ENCODE peak calls at places on chromosomes 1 and 21, in six cellular contexts. One of them, this sample, is unnamed.

GRCh38 chr1:54069792-54070548 is 16.6 kb downstream of the TCEANC2 start:
- DNase-seq in epithelial cell of esophagus: peak
- DNase-seq in Calu3: no peak
- DNase-seq in left ventricle myocardium inferior: no peak
- DNase-seq in HCT116: peak
- DNase-seq in GM06990: no peak
- DNase-seq in this sample: peak

GRCh38 chr1:82219841-82220240 is 419.1 kb downstream of the ADGRL2 start:
- DNase-seq in epithelial cell of esophagus: no peak
- DNase-seq in Calu3: no peak
- DNase-seq in GM06990: no peak
- DNase-seq in left ventricle myocardium inferior: no peak
- DNase-seq in HCT116: no peak
- DNase-seq in this sample: no peak

GRCh38 chr1:185626344-185626743 is 107.8 kb upstream of the HMCN1 start:
- DNase-seq in Calu3: no peak
- DNase-seq in GM06990: no peak
- DNase-seq in epithelial cell of esophagus: no peak
- DNase-seq in left ventricle myocardium inferior: no peak
- DNase-seq in HCT116: no peak
- DNase-seq in this sample: no peak

GRCh38 chr1:73980324-73981040 is 217.5 kb downstream of the LRRIQ3 start:
- DNase-seq in epithelial cell of esophagus: peak
- DNase-seq in Calu3: peak
- DNase-seq in GM06990: no peak
- DNase-seq in HCT116: no peak
- DNase-seq in left ventricle myocardium inferior: no peak
- DNase-seq in this sample: no peak

GRCh38 chr1:66335859-66336640 is 197.9 kb upstream of the SGIP1 start:
- DNase-seq in left ventricle myocardium inferior: peak
- DNase-seq in HCT116: no peak
- DNase-seq in GM06990: peak
- DNase-seq in epithelial cell of esophagus: peak
- DNase-seq in Calu3: no peak
- DNase-seq in this sample: peak

GRCh38 chr1:193729429-193729828 is 543.0 kb upstream of the B3GALT2 start:
- DNase-seq in epithelial cell of esophagus: peak
- DNase-seq in left ventricle myocardium inferior: no peak
- DNase-seq in HCT116: no peak
- DNase-seq in Calu3: no peak
- DNase-seq in GM06990: no peak
- DNase-seq in this sample: no peak

GRCh38 chr1:218613105-218613504 is 268.0 kb downstream of the TGFB2 start:
- DNase-seq in epithelial cell of esophagus: peak
- DNase-seq in Calu3: no peak
- DNase-seq in left ventricle myocardium inferior: no peak
- DNase-seq in HCT116: no peak
- DNase-seq in GM06990: no peak
- DNase-seq in this sample: no peak

GRCh38 chr1:28871631-28872401 is 42.6 kb upstream of the EPB41 start:
- DNase-seq in HCT116: no peak
- DNase-seq in GM06990: no peak
- DNase-seq in left ventricle myocardium inferior: no peak
- DNase-seq in epithelial cell of esophagus: no peak
- DNase-seq in Calu3: no peak
- DNase-seq in this sample: no peak

GRCh38 chr1:245108909-245109308 is 45.9 kb upstream of the KIF26B start:
- DNase-seq in epithelial cell of esophagus: peak
- DNase-seq in HCT116: no peak
- DNase-seq in GM06990: no peak
- DNase-seq in left ventricle myocardium inferior: no peak
- DNase-seq in Calu3: no peak
- DNase-seq in this sample: no peak

GRCh38 chr1:93735722-93736121 is 54.1 kb upstream of the BCAR3 start:
- DNase-seq in left ventricle myocardium inferior: no peak
- DNase-seq in epithelial cell of esophagus: peak
- DNase-seq in GM06990: no peak
- DNase-seq in Calu3: no peak
- DNase-seq in HCT116: no peak
- DNase-seq in this sample: no peak

GRCh38 chr1:192580351-192580962 is 4.9 kb downstream of the RGS1 start:
- DNase-seq in GM06990: no peak
- DNase-seq in left ventricle myocardium inferior: no peak
- DNase-seq in HCT116: peak
- DNase-seq in epithelial cell of esophagus: peak
- DNase-seq in Calu3: peak
- DNase-seq in this sample: no peak
- TF ChIP-seq CTCF in GM06990: peak
- TF ChIP-seq CTCF in left ventricle myocardium inferior: peak
- TF ChIP-seq CTCF in HCT116: peak
- TF ChIP-seq CTCF in epithelial cell of esophagus: peak
- TF ChIP-seq CTCF in Calu3: no peak
- TF ChIP-seq CTCF in this sample: no peak

DNA sequence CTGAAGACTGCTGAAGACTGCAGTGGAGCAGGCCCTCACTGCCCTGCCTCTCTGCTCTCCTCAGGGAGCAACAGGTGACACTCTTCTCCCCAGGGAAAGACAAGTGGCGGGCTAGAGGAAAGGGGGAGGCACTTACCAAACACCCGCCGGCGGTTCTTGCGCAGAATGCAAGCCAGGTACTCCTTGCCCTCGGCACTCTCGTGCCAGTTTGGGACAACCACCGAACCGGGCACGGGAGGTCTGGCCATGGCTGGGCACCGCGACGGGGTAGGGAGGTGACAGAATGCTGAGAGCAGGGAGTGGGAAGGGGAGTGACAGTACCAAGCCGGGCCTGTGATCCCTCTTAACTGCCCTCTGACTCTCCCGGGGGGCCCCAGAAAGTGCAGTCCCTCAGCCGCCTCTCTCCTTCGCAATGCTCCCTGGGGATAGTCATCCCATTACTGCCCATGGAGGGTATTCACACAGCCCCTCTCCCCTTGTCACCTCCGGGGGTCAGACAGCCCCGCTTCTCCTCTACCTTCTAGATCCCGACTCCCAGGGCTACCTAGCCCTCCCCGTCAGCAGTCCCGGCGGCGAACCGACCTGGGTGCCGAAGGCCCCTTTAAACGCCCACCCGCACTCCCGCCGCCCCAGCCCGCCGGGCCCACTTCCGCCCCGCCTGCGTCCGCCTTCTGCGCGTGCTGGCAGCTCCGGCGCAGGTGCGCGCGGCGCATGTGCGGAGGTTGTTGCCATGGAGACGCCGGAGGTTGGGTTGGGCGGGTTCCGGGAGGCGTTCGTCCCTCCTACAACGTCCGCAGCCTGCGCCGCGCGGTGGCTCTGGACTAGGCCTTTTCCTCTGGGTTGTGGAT is at the start of gene CPLANE2:
- DNase-seq in GM06990: peak
- DNase-seq in epithelial cell of esophagus: peak
- DNase-seq in HCT116: peak
- DNase-seq in left ventricle myocardium inferior: peak
- DNase-seq in Calu3: peak
- DNase-seq in this sample: peak
- TF ChIP-seq CTCF in GM06990: no peak
- TF ChIP-seq CTCF in epithelial cell of esophagus: no peak
- TF ChIP-seq CTCF in HCT116: no peak
- TF ChIP-seq CTCF in left ventricle myocardium inferior: peak
- TF ChIP-seq CTCF in Calu3: no peak
- TF ChIP-seq CTCF in this sample: no peak

GRCh38 chr1:39713557-39713956 is 22.3 kb upstream of the HPCAL4 start:
- DNase-seq in Calu3: no peak
- DNase-seq in epithelial cell of esophagus: no peak
- DNase-seq in HCT116: no peak
- DNase-seq in left ventricle myocardium inferior: no peak
- DNase-seq in GM06990: no peak
- DNase-seq in this sample: no peak

GRCh38 chr1:39722495-39722894 is 16.2 kb upstream of the PPIE start:
- DNase-seq in Calu3: no peak
- DNase-seq in HCT116: no peak
- DNase-seq in GM06990: no peak
- DNase-seq in left ventricle myocardium inferior: no peak
- DNase-seq in epithelial cell of esophagus: peak
- DNase-seq in this sample: no peak

GRCh38 chr1:39721664-39722063 is 17.0 kb upstream of the PPIE start:
- DNase-seq in Calu3: no peak
- DNase-seq in HCT116: no peak
- DNase-seq in GM06990: no peak
- DNase-seq in left ventricle myocardium inferior: no peak
- DNase-seq in epithelial cell of esophagus: no peak
- DNase-seq in this sample: no peak

GRCh38 chr1:39720094-39720999 is 18.3 kb upstream of the PPIE start:
- DNase-seq in HCT116: peak
- DNase-seq in GM06990: peak
- DNase-seq in epithelial cell of esophagus: peak
- DNase-seq in Calu3: no peak
- DNase-seq in left ventricle myocardium inferior: no peak
- DNase-seq in this sample: peak

DNA sequence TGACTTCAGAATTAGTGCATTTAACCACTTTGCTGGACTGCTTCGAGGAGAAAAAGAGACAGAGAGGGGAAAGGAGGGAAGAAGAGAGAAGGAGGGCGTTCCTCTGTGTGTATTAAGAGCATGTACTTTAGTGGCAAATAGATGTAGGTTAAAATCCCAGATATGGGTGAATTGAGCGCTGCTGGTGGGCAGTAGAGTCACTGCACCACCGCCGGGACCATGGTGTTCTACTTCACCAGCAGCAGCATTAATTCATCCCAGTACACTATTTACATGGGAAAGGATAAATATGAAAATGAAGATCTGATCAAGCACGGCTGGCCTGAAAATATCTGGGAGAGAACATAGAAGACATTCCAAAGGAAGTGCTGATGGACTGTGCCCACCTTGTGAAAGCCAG is 20.9 kb upstream of the PPIE start:
- DNase-seq in epithelial cell of esophagus: no peak
- DNase-seq in GM06990: no peak
- DNase-seq in left ventricle myocardium inferior: no peak
- DNase-seq in Calu3: no peak
- DNase-seq in HCT116: no peak
- DNase-seq in this sample: no peak
- TF ChIP-seq CTCF in epithelial cell of esophagus: no peak
- TF ChIP-seq CTCF in GM06990: no peak
- TF ChIP-seq CTCF in left ventricle myocardium inferior: no peak
- TF ChIP-seq CTCF in Calu3: peak
- TF ChIP-seq CTCF in HCT116: peak
- TF ChIP-seq CTCF in this sample: no peak

GRCh38 chr1:159752135-159752580 is 28.6 kb upstream of the DUSP23 start:
- DNase-seq in GM06990: no peak
- DNase-seq in epithelial cell of esophagus: peak
- DNase-seq in HCT116: no peak
- DNase-seq in left ventricle myocardium inferior: peak
- DNase-seq in Calu3: peak
- DNase-seq in this sample: peak

GRCh38 chr1:159753386-159753785 is 27.4 kb upstream of the DUSP23 start:
- DNase-seq in left ventricle myocardium inferior: no peak
- DNase-seq in HCT116: no peak
- DNase-seq in Calu3: peak
- DNase-seq in epithelial cell of esophagus: no peak
- DNase-seq in GM06990: no peak
- DNase-seq in this sample: no peak

GRCh38 chr1:159746676-159747075 is 32.3 kb upstream of the CRP start:
- DNase-seq in epithelial cell of esophagus: no peak
- DNase-seq in GM06990: no peak
- DNase-seq in Calu3: no peak
- DNase-seq in HCT116: no peak
- DNase-seq in left ventricle myocardium inferior: no peak
- DNase-seq in this sample: no peak

GRCh38 chr1:159751022-159751421 is 29.7 kb upstream of the DUSP23 start:
- DNase-seq in Calu3: no peak
- DNase-seq in epithelial cell of esophagus: no peak
- DNase-seq in HCT116: no peak
- DNase-seq in GM06990: no peak
- DNase-seq in left ventricle myocardium inferior: no peak
- DNase-seq in this sample: no peak

GRCh38 chr1:159749630-159750029 is 31.1 kb upstream of the DUSP23 start:
- DNase-seq in HCT116: no peak
- DNase-seq in Calu3: no peak
- DNase-seq in left ventricle myocardium inferior: no peak
- DNase-seq in epithelial cell of esophagus: no peak
- DNase-seq in GM06990: no peak
- DNase-seq in this sample: no peak
- TF ChIP-seq CTCF in HCT116: no peak
- TF ChIP-seq CTCF in Calu3: no peak
- TF ChIP-seq CTCF in left ventricle myocardium inferior: no peak
- TF ChIP-seq CTCF in epithelial cell of esophagus: no peak
- TF ChIP-seq CTCF in GM06990: no peak
- TF ChIP-seq CTCF in this sample: no peak

GRCh38 chr1:6603851-6604558 is 1.3 kb upstream of the KLHL21 start:
- DNase-seq in GM06990: no peak
- DNase-seq in left ventricle myocardium inferior: peak
- DNase-seq in epithelial cell of esophagus: peak
- DNase-seq in HCT116: no peak
- DNase-seq in Calu3: peak
- DNase-seq in this sample: peak
- TF ChIP-seq CTCF in GM06990: no peak
- TF ChIP-seq CTCF in left ventricle myocardium inferior: peak
- TF ChIP-seq CTCF in epithelial cell of esophagus: peak
- TF ChIP-seq CTCF in HCT116: no peak
- TF ChIP-seq CTCF in Calu3: no peak
- TF ChIP-seq CTCF in this sample: no peak

GRCh38 chr1:156801409-156802121 is 15.1 kb downstream of the SH2D2A start:
- DNase-seq in GM06990: no peak
- DNase-seq in HCT116: no peak
- DNase-seq in epithelial cell of esophagus: no peak
- DNase-seq in left ventricle myocardium inferior: peak
- DNase-seq in Calu3: no peak
- DNase-seq in this sample: no peak
- TF ChIP-seq CTCF in GM06990: no peak
- TF ChIP-seq CTCF in HCT116: no peak
- TF ChIP-seq CTCF in epithelial cell of esophagus: no peak
- TF ChIP-seq CTCF in left ventricle myocardium inferior: peak
- TF ChIP-seq CTCF in Calu3: no peak
- TF ChIP-seq CTCF in this sample: no peak

GRCh38 chr1:203776636-203777035 is 11.7 kb downstream of the LAX1 start:
- DNase-seq in GM06990: no peak
- DNase-seq in Calu3: peak
- DNase-seq in left ventricle myocardium inferior: no peak
- DNase-seq in HCT116: no peak
- DNase-seq in epithelial cell of esophagus: peak
- DNase-seq in this sample: no peak
- TF ChIP-seq CTCF in GM06990: peak
- TF ChIP-seq CTCF in Calu3: no peak
- TF ChIP-seq CTCF in left ventricle myocardium inferior: peak
- TF ChIP-seq CTCF in HCT116: peak
- TF ChIP-seq CTCF in epithelial cell of esophagus: peak
- TF ChIP-seq CTCF in this sample: peak

GRCh38 chr1:86082183-86082582 is 74.4 kb downstream of the COL24A1 start:
- DNase-seq in epithelial cell of esophagus: peak
- DNase-seq in HCT116: peak
- DNase-seq in left ventricle myocardium inferior: no peak
- DNase-seq in Calu3: no peak
- DNase-seq in GM06990: no peak
- DNase-seq in this sample: no peak
- TF ChIP-seq CTCF in epithelial cell of esophagus: peak
- TF ChIP-seq CTCF in HCT116: peak
- TF ChIP-seq CTCF in left ventricle myocardium inferior: no peak
- TF ChIP-seq CTCF in Calu3: no peak
- TF ChIP-seq CTCF in GM06990: peak
- TF ChIP-seq CTCF in this sample: no peak

DNA sequence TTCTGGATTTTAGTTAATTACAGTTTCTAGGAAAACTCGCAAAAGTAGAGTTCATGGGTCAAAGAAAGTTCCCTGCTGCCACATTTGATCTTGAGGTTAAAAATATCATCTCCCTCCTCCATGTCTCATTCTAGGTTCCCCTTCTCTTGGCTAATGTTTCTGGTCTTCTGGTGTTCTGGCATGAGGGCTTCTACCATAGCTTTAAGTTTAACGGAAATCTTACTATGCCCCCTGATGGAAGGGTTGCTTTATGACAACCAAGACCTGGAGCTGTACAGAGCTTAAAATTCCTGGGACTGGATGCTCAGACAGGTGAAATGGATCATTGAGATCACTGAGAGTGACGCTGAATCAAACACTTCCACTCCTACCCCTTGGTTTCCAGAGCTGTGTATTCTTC is 1881.7 kb downstream of the MRPL39 start:
- DNase-seq in left ventricle myocardium inferior: no peak
- DNase-seq in GM06990: no peak
- DNase-seq in epithelial cell of esophagus: no peak
- DNase-seq in HCT116: no peak
- DNase-seq in Calu3: no peak
- DNase-seq in this sample: no peak
- TF ChIP-seq CTCF in left ventricle myocardium inferior: no peak
- TF ChIP-seq CTCF in GM06990: no peak
- TF ChIP-seq CTCF in epithelial cell of esophagus: no peak
- TF ChIP-seq CTCF in HCT116: no peak
- TF ChIP-seq CTCF in Calu3: no peak
- TF ChIP-seq CTCF in this sample: no peak